ENCODE peak calls at places on chromosomes 5 and 9, in five cellular contexts. U is H9, E is osteoblast, D is fibroblast of lung, K is IMR-90. V is an unnamed sample.
A peak's percentile ranks its signal among the peaks of the same experiment; 100 is the strongest.

GRCh38 chr9:136392538-136393449 is 7.2 kb downstream of the SNAPC4 start:
- DNase-seq in U (no peak), E (no peak), D (no peak), K (no peak), V (no peak)

GRCh38 chr5:157802747-157803146 is 56.2 kb downstream of the CLINT1 start:
- DNase-seq in U (no peak), E (no peak), D (no peak), K (no peak), V (no peak)

GRCh38 chr5:7576023-7576715 is 180.2 kb downstream of the ADCY2 start:
- DNase-seq in U (no peak), E (no peak), D (no peak), K (no peak), V (no peak)

GRCh38 chr5:147369742-147370374 is 135.0 kb downstream of the STK32A start:
- DNase-seq in U (no peak), E (no peak), D (peak; percentile 30), K (peak; percentile 20), V (no peak)

GRCh38 chr5:172035039-172035438 is 28.6 kb upstream of the FBXW11 start:
- DNase-seq in U (no peak), E (no peak), D (no peak), K (no peak), V (peak; percentile 83)

GRCh38 chr9:136803551-136804508 is 3.9 kb upstream of the RABL6 start:
- DNase-seq in U (no peak), E (peak; percentile 86), D (no peak), K (no peak), V (no peak)

GRCh38 chr5:179325296-179326031 is 19.8 kb downstream of the ADAMTS2 start:
- DNase-seq in U (no peak), E (peak; percentile 58), D (no peak), K (no peak), V (no peak)

GRCh38 chr9:38382141-38382540 is 10.4 kb upstream of the ALDH1B1 start:
- DNase-seq in U (no peak), E (no peak), D (no peak), K (no peak), V (no peak)

GRCh38 chr9:108117775-108118174 is 628.2 kb upstream of the KLF4 start:
- DNase-seq in U (no peak), E (no peak), D (no peak), K (no peak), V (no peak)

GRCh38 chr5:124527220-124527991 is 219.0 kb downstream of the ZNF608 start:
- DNase-seq in U (no peak), E (no peak), D (peak; percentile 42), K (peak; percentile 21), V (peak; percentile 29)

GRCh38 chr9:133770076-133770777 is 32.1 kb upstream of the SARDH start:
- DNase-seq in U (peak; percentile 25), E (peak; percentile 90), D (no peak), K (no peak), V (no peak)

GRCh38 chr5:127290019-127290945 is at the start of gene MEGF10:
- DNase-seq in U (peak; percentile 85), E (peak; percentile 90), D (peak; percentile 48), K (peak; percentile 17), V (peak; percentile 46)

GRCh38 chr5:149759563-149759962 is 29.5 kb downstream of the PPARGC1B start:
- DNase-seq in U (no peak), E (no peak), D (no peak), K (no peak), V (no peak)

GRCh38 chr5:149757956-149758355 is 27.8 kb downstream of the PPARGC1B start:
- DNase-seq in U (no peak), E (no peak), D (no peak), K (no peak), V (no peak)

GRCh38 chr5:149760700-149761187 is 30.6 kb downstream of the PPARGC1B start:
- DNase-seq in U (no peak), E (no peak), D (no peak), K (no peak), V (no peak)

GRCh38 chr5:149761461-149761860 is 31.4 kb downstream of the PPARGC1B start:
- DNase-seq in U (no peak), E (no peak), D (no peak), K (no peak), V (no peak)

GRCh38 chr5:149759986-149760699 is 30.0 kb downstream of the PPARGC1B start:
- DNase-seq in U (no peak), E (peak; percentile 81), D (no peak), K (no peak), V (no peak)
- TF ChIP-seq CTCF in U (no peak), E (no peak), D (peak; percentile 13), K (no peak), V (peak; percentile 8)

GRCh38 chr5:95530441-95530840 is 24.3 kb downstream of the SKIC3 start:
- DNase-seq in U (no peak), E (peak; percentile 69), D (peak; percentile 61), K (peak; percentile 95), V (peak; percentile 70)
- H3K4me2 ChIP-seq in U (no peak overlapping the region), E (peak overlapping the region; percentile 12), D (no peak overlapping the region), K (no peak overlapping the region), V (no peak overlapping the region)

DNA sequence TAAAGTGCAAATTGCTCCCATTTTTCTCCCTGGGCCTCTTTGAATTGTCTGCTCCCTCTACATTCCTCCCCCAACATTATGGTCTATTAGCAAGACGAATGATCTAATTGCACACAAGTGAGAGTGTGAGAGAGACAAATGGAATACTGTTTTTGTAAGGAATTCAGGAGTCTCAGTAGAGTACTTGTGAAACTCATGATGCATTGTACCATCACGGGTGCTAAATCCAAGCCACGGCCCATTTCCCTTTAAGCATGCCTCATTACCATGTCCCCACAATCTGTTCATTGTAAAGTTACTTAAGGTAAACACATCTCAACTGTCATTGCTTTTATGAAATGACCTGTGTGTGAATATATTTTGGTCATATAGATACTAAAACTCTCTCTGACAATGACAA is 62.8 kb downstream of the CD180 start:
- DNase-seq in U (no peak), E (no peak), D (no peak), K (no peak), V (no peak)
- TF ChIP-seq CTCF in U (no peak), E (no peak), D (no peak), K (no peak), V (no peak)

GRCh38 chr5:177555665-177556064 is 1.3 kb upstream of the FAM193B start:
- DNase-seq in U (no peak), E (no peak), D (no peak), K (no peak), V (no peak)

GRCh38 chr5:177557041-177557647 is 2.8 kb upstream of the FAM193B start:
- DNase-seq in U (no peak), E (peak; percentile 14), D (peak; percentile 52), K (no peak), V (no peak)

GRCh38 chr5:177554474-177555111 is at the start of gene FAM193B:
- DNase-seq in U (peak; percentile 96), E (peak; percentile 100), D (peak; percentile 89), K (peak; percentile 87), V (peak; percentile 86)

GRCh38 chr5:177553671-177554429 is 513 bp downstream of the FAM193B start:
- DNase-seq in U (peak; percentile 41), E (peak; percentile 95), D (no peak), K (no peak), V (peak; percentile 35)

GRCh38 chr5:177555228-177555627 is 865 bp upstream of the FAM193B start:
- DNase-seq in U (no peak), E (peak; percentile 54), D (no peak), K (no peak), V (no peak)
- H3K4me2 ChIP-seq in U (no peak overlapping the region), E (peak overlapping the region; percentile 87), D (peak overlapping the region; percentile 83), K (no peak overlapping the region), V (peak overlapping the region; percentile 58)